ENCODE peak calls at places on chromosomes 1 and 21, in seven cellular contexts. M is CD4-positive, alpha-beta memory T cell; I is activated naive CD8-positive, alpha-beta T cell treated with anti-CD3 and anti-CD28 coated beads, Interleukin-2, amount 50 U/mL, for 24 hours; G is NCI-H1105 treated with DMSO at 0.1 percent for 48 hours; Z is NCI-H1436 treated with DMSO at 0.1 percent for 48 hours; P is NCI-H1930; V is GM10248. R is an unnamed sample.

GRCh38 chr1:23478896-23479790 is 4.8 kb downstream of the ASAP3 start:
- DNase-seq in V (no peak), G (no peak), I (no peak), M (no peak), Z (no peak), P (no peak), R (no peak)

GRCh38 chr1:41649445-41650175 is 165.1 kb upstream of the EDN2 start:
- DNase-seq in P (no peak), V (no peak), Z (no peak), M (no peak), G (no peak), I (no peak), R (no peak)

GRCh38 chr1:156767879-156768608 is 709 bp downstream of the PRCC start:
- DNase-seq in M (no peak), Z (no peak), G (peak; percentile 50), V (no peak), I (peak; percentile 58), P (no peak), R (peak; percentile 50)

GRCh38 chr1:153577624-153578051 is 12.0 kb upstream of the S100A2 start:
- DNase-seq in Z (no peak), V (no peak), G (no peak), I (no peak), P (no peak), M (no peak), R (no peak)

GRCh38 chr21:37356710-37357109 is 9.9 kb upstream of the DYRK1A start:
- DNase-seq in I (no peak), G (no peak), Z (no peak), V (no peak), P (no peak), M (no peak), R (no peak)

GRCh38 chr1:86429830-86430229 is 5.9 kb downstream of the CLCA2 start:
- DNase-seq in Z (no peak), P (no peak), M (no peak), I (no peak), G (no peak), V (no peak), R (no peak)

GRCh38 chr21:42220138-42220701 is 1.3 kb downstream of the ABCG1 start:
- DNase-seq in G (peak; percentile 93), M (peak; percentile 89), I (peak; percentile 45), P (no peak), V (peak; percentile 63), Z (peak; percentile 62), R (peak; percentile 83)

GRCh38 chr1:89629146-89629545 is 3.8 kb upstream of the LRRC8C start:
- DNase-seq in P (no peak), I (no peak), M (no peak), Z (no peak), V (no peak), G (no peak), R (no peak)

GRCh38 chr21:16587671-16588379 is 858.0 kb downstream of the USP25 start:
- DNase-seq in P (no peak), V (no peak), G (no peak), I (no peak), M (no peak), Z (no peak), R (no peak)

GRCh38 chr1:186738896-186739295 is 58.7 kb upstream of the PTGS2 start:
- DNase-seq in M (no peak), I (no peak), P (no peak), G (no peak), Z (no peak), V (peak; percentile 19), R (no peak)

GRCh38 chr1:45943185-45943584 is 139.8 kb downstream of the MAST2 start:
- DNase-seq in G (no peak), P (no peak), M (no peak), V (no peak), I (no peak), Z (no peak), R (no peak)

GRCh38 chr1:156499194-156499702 is 1.3 kb downstream of the MEF2D start:
- DNase-seq in I (no peak), M (no peak), G (no peak), V (no peak), P (no peak), Z (no peak), R (peak; percentile 27)

GRCh38 chr1:17802164-17802563 is 47.0 kb downstream of the ACTL8 start:
- DNase-seq in Z (no peak), I (no peak), P (no peak), M (no peak), V (no peak), G (no peak), R (no peak)

GRCh38 chr1:25641931-25642611 is 25.5 kb downstream of the MAN1C1 start:
- DNase-seq in Z (no peak), V (no peak), G (no peak), M (no peak), I (no peak), P (no peak), R (no peak)

GRCh38 chr1:94731891-94732290 is 88.3 kb upstream of the SLC44A3 start:
- DNase-seq in Z (no peak), I (no peak), G (no peak), V (no peak), P (no peak), M (no peak), R (no peak)

R was measured in SJSA1.